ENCODE peak calls at places on chromosomes 2 and 18, in four cellular contexts. H, X, Z and C are unnamed samples. For H3K27me3, the result is how much of the 10 kb centered on the place peaks cover.

GRCh38 chr2:217916504-217917254 is 86.1 kb downstream of the TNS1 start:
- DNase-seq in Z (no peak), X (no peak), H (no peak), C (no peak)

GRCh38 chr2:124753842-124754241 is 728.8 kb downstream of the CNTNAP5 start:
- DNase-seq in H (no peak), X (no peak), Z (no peak), C (peak)

GRCh38 chr2:68345129-68345875 is 19.8 kb upstream of the PLEK start:
- DNase-seq in H (no peak), Z (no peak), X (no peak), C (no peak)

GRCh38 chr2:203327582-203327917 is 644 bp upstream of the ABI2 start:
- DNase-seq in X (no peak), H (no peak), Z (peak), C (no peak)

GRCh38 chr2:226114436-226114835 is 685.2 kb downstream of the IRS1 start:
- DNase-seq in Z (no peak), H (no peak), X (no peak), C (no peak)

GRCh38 chr2:134462791-134463725 is 209.2 kb downstream of the MGAT5 start:
- DNase-seq in Z (no peak), H (no peak), X (no peak), C (no peak)

GRCh38 chr18:686339-687111 is 25.9 kb downstream of the ENOSF1 start:
- DNase-seq in X (no peak), H (no peak), Z (no peak), C (peak)

GRCh38 chr2:239047861-239048260 is 200.0 kb downstream of the TWIST2 start:
- DNase-seq in H (no peak), X (no peak), Z (no peak), C (peak)

GRCh38 chr2:178066890-178067669 is 5.5 kb downstream of the PDE11A start:
- DNase-seq in H (no peak), Z (no peak), X (no peak), C (no peak)

GRCh38 chr2:119407430-119408220 is 24.0 kb upstream of the TMEM37 start:
- DNase-seq in H (peak), X (no peak), Z (peak), C (peak)

GRCh38 chr2:172722481-172722880 is 13.2 kb upstream of the RAPGEF4 start:
- DNase-seq in H (no peak), Z (no peak), X (no peak), C (no peak)

GRCh38 chr2:235044501-235045271 is 92.9 kb downstream of the SH3BP4 start:
- DNase-seq in H (no peak), X (peak), Z (no peak), C (no peak)

GRCh38 chr2:212712466-212712865 is 173.9 kb upstream of the ERBB4 start:
- DNase-seq in X (no peak), H (no peak), Z (no peak), C (no peak)

GRCh38 chr2:182649316-182649715 is 66.7 kb upstream of the DNAJC10 start:
- DNase-seq in H (no peak), Z (peak), X (no peak), C (peak)

GRCh38 chr18:33580540-33580939 is 2.5 kb downstream of the ASXL3 start:
- DNase-seq in H (no peak), X (no peak), Z (no peak), C (no peak)

GRCh38 chr2:216574046-216574445 is 59.2 kb upstream of the IGFBP2 start:
- DNase-seq in Z (no peak), H (no peak), X (no peak), C (no peak)

GRCh38 chr2:161138429-161138828 is 21.8 kb upstream of the TANK start:
- DNase-seq in H (peak), Z (no peak), X (no peak), C (no peak)

GRCh38 chr2:130911996-130912395 is 75.3 kb downstream of the ARHGEF4 start:
- DNase-seq in Z (no peak), X (no peak), H (no peak), C (no peak)

GRCh38 chr18:50369672-50370071 is 5.2 kb upstream of the SKA1 start:
- DNase-seq in Z (no peak), X (no peak), H (no peak), C (no peak)

GRCh38 chr18:79847606-79848293 is 50.0 kb downstream of the KCNG2 start:
- DNase-seq in Z (no peak), H (peak), X (no peak), C (peak)

GRCh38 chr2:65722028-65722427 is 289.6 kb upstream of the SPRED2 start:
- DNase-seq in Z (peak), X (no peak), H (no peak), C (peak)

GRCh38 chr18:45168883-45169585 is 446.2 kb upstream of the SLC14A2 start:
- DNase-seq in X (no peak), H (no peak), Z (no peak), C (no peak)

GRCh38 chr2:56741601-56742102 is 557.9 kb downstream of the CCDC85A start:
- DNase-seq in Z (no peak), X (no peak), H (no peak), C (no peak)

GRCh38 chr2:15684161-15685042 is 92.7 kb downstream of the DDX1 start:
- DNase-seq in X (no peak), Z (no peak), H (no peak), C (no peak)

GRCh38 chr2:156331572-156332451 is 709 bp downstream of the NR4A2 start:
- DNase-seq in X (no peak), Z (peak), H (no peak), C (peak)

GRCh38 chr18:24915547-24915946 is 436.4 kb downstream of the ZNF521 start:
- DNase-seq in H (no peak), X (no peak), Z (no peak), C (no peak)

GRCh38 chr2:24247164-24247563 is 72.3 kb downstream of the FAM228A start:
- DNase-seq in X (no peak), Z (no peak), H (no peak), C (no peak)

GRCh38 chr2:229675569-229675968 is 38.8 kb downstream of the DNER start:
- DNase-seq in X (no peak), H (no peak), Z (no peak), C (no peak)

GRCh38 chr2:29430382-29431112 is 315.3 kb downstream of the CLIP4 start:
- DNase-seq in X (no peak), Z (no peak), H (no peak), C (no peak)

GRCh38 chr2:65313954-65314256 is 86.3 kb downstream of the ACTR2 start:
- DNase-seq in X (no peak), Z (no peak), H (no peak), C (no peak)

GRCh38 chr18:60996822-60997221 is 336.4 kb upstream of the CDH20 start:
- DNase-seq in Z (no peak), H (no peak), X (no peak), C (no peak)

GRCh38 chr2:216850665-216851327 is 9.1 kb downstream of the TNP1 start:
- DNase-seq in H (no peak), X (no peak), Z (peak), C (no peak)

GRCh38 chr18:23283933-23284430 is 148.7 kb downstream of the CABLES1 start:
- DNase-seq in H (no peak), X (no peak), Z (no peak), C (peak)

GRCh38 chr18:74264303-74265020 is 27.3 kb downstream of the CYB5A start:
- DNase-seq in Z (no peak), H (no peak), X (peak), C (no peak)

GRCh38 chr2:182682210-182682609 is 33.8 kb upstream of the DNAJC10 start:
- DNase-seq in Z (no peak), X (no peak), H (no peak), C (no peak)

GRCh38 chr18:55998071-55998522 is 410.1 kb upstream of the TCF4 start:
- DNase-seq in X (no peak), Z (no peak), H (no peak), C (peak)

GRCh38 chr18:55466789-55467188 is 121.2 kb downstream of the TCF4 start:
- DNase-seq in Z (no peak), H (no peak), X (no peak), C (peak)

GRCh38 chr2:69238449-69239031 is 148.5 kb downstream of the GFPT1 start:
- DNase-seq in X (no peak), Z (no peak), H (no peak), C (no peak)

GRCh38 chr18:79953921-79954651 is 2.6 kb upstream of the SLC66A2 start:
- DNase-seq in Z (peak), X (no peak), H (no peak), C (no peak)

GRCh38 chr2:190979906-190980629 is 33.9 kb downstream of the STAT1 start:
- DNase-seq in Z (peak), X (no peak), H (no peak), C (no peak)
- H3K4me3 ChIP-seq in Z (no peak), X (no peak), H (no peak), C (no peak)

GRCh38 chr2:158056875-158057274 is 44.8 kb upstream of the UPP2 start:
- DNase-seq in X (no peak), H (no peak), Z (no peak), C (no peak)

GRCh38 chr2:158061763-158062162 is 39.9 kb upstream of the UPP2 start:
- DNase-seq in X (no peak), Z (no peak), H (no peak), C (no peak)

GRCh38 chr2:158066046-158066713 is 35.5 kb upstream of the UPP2 start:
- DNase-seq in X (no peak), H (no peak), Z (no peak), C (no peak)

GRCh38 chr2:158060862-158061435 is 40.7 kb upstream of the UPP2 start:
- DNase-seq in X (no peak), H (no peak), Z (no peak), C (no peak)

GRCh38 chr2:158060160-158060861 is 41.4 kb upstream of the UPP2 start:
- DNase-seq in Z (no peak), H (no peak), X (no peak), C (no peak)
- H3K27me3 ChIP-seq in Z (under half), H (under half), X (under half), C (under half)

GRCh38 chr18:6728809-6729246 is 688 bp upstream of the ARHGAP28 start:
- DNase-seq in X (no peak), Z (peak), H (no peak), C (no peak)

GRCh38 chr18:6734746-6735430 is 5.4 kb downstream of the ARHGAP28 start:
- DNase-seq in X (no peak), H (no peak), Z (no peak), C (no peak)

GRCh38 chr18:6729247-6730091 is at the start of gene ARHGAP28:
- DNase-seq in X (peak), H (no peak), Z (peak), C (peak)

GRCh38 chr18:6731197-6731596 is 1.7 kb downstream of the ARHGAP28 start:
- DNase-seq in X (no peak), H (no peak), Z (no peak), C (no peak)

DNA sequence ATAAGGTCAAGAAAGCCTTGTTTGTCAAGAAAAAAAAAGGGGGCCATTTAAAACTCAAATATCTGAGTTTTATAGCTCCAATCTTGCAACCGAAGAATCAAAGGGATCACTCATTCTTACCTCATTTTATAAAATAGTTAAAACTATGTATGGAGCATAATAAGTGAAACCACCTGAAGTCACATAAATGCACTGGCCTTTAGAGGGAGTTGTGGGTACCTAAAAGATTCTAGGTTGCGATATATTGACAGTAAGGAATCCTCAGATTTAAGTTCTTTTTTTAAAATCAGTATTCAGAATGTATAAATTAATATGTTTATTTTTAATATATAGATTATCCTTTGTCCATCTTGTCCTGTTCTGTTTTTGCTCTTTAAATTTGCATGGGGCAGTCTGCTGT is 3.4 kb downstream of the ARHGAP28 start:
- DNase-seq in X (no peak), Z (no peak), H (no peak), C (no peak)
- H3K4me3 ChIP-seq in X (no peak), Z (no peak), H (no peak), C (no peak)

GRCh38 chr2:11537951-11538350 is 4.1 kb downstream of the GREB1 start:
- DNase-seq in X (no peak), Z (peak), H (no peak), C (no peak)
- H3K27me3 ChIP-seq in X (under half), Z (under half), H (under half), C (under half)

GRCh38 chr2:88859461-88859860 is 168.0 kb downstream of the RPIA start:
- DNase-seq in Z (no peak), H (no peak), X (no peak), C (no peak)

GRCh38 chr2:88855620-88856408 is 164.3 kb downstream of the RPIA start:
- DNase-seq in X (no peak), H (no peak), Z (no peak), C (no peak)

GRCh38 chr2:88857951-88858406 is 166.5 kb downstream of the RPIA start:
- DNase-seq in H (no peak), X (no peak), Z (no peak), C (peak)

GRCh38 chr2:88856409-88857135 is 165.1 kb downstream of the RPIA start:
- DNase-seq in Z (no peak), X (no peak), H (no peak), C (no peak)

DNA sequence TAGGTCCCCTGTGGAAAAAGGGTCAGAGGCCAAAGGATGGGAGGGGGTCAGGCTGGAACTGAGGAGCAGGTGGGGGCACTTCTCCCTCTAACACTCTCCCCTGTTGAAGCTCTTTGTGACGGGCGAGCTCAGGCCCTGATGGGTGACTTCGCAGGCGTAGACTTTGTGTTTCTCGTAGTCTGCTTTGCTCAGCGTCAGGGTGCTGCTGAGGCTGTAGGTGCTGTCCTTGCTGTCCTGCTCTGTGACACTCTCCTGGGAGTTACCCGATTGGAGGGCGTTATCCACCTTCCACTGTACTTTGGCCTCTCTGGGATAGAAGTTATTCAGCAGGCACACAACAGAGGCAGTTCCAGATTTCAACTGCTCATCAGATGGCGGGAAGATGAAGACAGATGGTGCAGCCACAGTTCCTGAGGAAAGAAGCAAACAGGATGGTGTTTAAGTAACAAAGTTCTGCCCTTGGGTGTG is 165.8 kb downstream of the RPIA start:
- DNase-seq in H (no peak), Z (no peak), X (no peak), C (no peak)
- H3K4me3 ChIP-seq in H (no peak), Z (no peak), X (peak), C (no peak)

DNA sequence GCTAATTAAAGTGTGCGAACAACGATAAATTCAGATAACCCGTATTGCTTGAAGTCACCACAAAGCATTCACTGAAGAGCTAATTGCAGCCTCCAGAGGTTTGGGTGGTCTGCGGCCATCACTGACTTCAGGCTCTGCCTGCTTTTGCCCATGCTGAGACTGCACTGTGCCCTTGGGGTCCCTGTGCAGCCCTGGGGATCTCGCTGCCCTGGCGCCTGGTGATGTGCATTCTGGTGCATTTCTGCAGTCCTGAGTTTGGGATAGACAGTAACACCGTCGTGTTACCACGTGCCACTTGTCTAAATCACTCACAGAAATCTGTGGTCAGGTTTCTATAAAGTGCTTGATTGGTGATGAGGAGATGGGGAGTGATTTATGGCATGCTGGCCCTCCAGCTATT is 27.6 kb downstream of the LDLRAD4 start:
- DNase-seq in H (no peak), Z (no peak), X (no peak), C (no peak)
- H3K27me3 ChIP-seq in H (under half), Z (under half), X (under half), C (under half)

GRCh38 chr2:241878007-241878970 is 8.8 kb downstream of the RTP5 start:
- DNase-seq in X (peak), H (peak), Z (peak), C (peak)

GRCh38 chr2:241879326-241879725 is 9.8 kb downstream of the RTP5 start:
- DNase-seq in Z (no peak), X (no peak), H (no peak), C (peak)

GRCh38 chr2:241877197-241877685 is 7.7 kb downstream of the RTP5 start:
- DNase-seq in H (no peak), X (no peak), Z (no peak), C (no peak)

GRCh38 chr2:241882090-241882625 is 12.6 kb downstream of the RTP5 start:
- DNase-seq in H (peak), X (no peak), Z (peak), C (peak)

GRCh38 chr2:241880311-241881073 is 11.0 kb downstream of the RTP5 start:
- DNase-seq in Z (no peak), X (no peak), H (no peak), C (peak)
- H3K4me3 ChIP-seq in Z (peak), X (peak), H (peak), C (peak)

DNA sequence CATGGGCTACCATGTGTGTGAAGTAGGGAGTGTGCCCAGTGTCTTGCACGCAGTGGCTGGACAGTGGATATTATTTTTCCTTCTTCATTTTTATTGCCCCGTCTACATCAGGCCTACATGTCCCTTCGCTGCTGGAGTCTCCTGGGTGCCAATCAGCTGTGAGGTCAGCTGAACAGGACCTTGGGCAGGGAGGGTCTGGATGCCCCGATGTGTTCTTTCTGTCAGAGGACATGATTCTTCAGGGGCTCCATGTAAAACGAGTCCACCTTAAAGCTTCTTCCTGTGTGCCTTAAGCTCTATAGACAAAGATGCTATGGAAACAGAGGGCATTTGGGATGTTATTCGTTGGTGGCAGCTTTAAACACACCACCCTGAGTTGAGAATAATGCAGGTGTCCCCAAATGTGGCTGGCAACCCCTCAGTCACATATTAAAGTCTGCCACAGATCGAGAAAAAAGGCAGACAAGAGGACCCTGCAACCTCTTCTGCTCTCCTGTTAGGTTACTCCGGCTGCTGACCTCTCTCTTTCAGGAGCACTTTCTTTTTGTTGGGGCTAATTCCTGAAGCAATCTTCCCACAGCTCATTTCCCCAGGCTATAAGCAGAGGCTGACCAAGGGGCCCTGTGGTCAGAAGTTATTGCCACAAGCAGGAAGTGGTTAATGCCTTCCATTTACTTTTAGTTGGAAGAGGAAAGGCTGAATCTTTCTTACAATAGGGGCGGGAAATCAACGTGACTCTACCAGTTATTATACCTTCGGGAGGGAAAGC is 20.0 kb downstream of the GREB1 start:
- DNase-seq in X (no peak), Z (peak), H (no peak), C (no peak)
- H3K27me3 ChIP-seq in X (under half), Z (under half), H (under half), C (under half)

GRCh38 chr2:167675906-167676305 is 571.5 kb downstream of the STK39 start:
- DNase-seq in H (no peak), X (no peak), Z (no peak), C (no peak)

GRCh38 chr2:167670588-167670987 is 576.8 kb downstream of the STK39 start:
- DNase-seq in X (no peak), H (no peak), Z (no peak), C (no peak)
- H3K4me3 ChIP-seq in X (no peak), H (no peak), Z (no peak), C (no peak)